ENCODE peak calls at places on chromosome 1, in ten cellular contexts. H is pancreas, G is fibroblast of lung, M is colonic mucosa, P is adrenal gland, Y is A549, R is hepatocyte, S is ascending aorta, B is body of pancreas, F is PC-9. V is an unnamed sample.
A peak's percentile ranks its signal among the peaks of the same experiment; 100 is the strongest.

GRCh38 chr1:107358611-107359342 is 217.9 kb downstream of the NTNG1 start:
- DNase-seq in H (no peak), G (peak; percentile 14), M (no peak), P (no peak), Y (no peak), R (no peak), S (no peak), B (no peak), F (no peak), V (no peak)

GRCh38 chr1:24203404-24203803 is 16.3 kb upstream of the IFNLR1 start:
- DNase-seq in H (no peak), G (no peak), M (no peak), P (no peak), Y (no peak), R (no peak), S (no peak), B (no peak), F (peak; percentile 90), V (no peak)

GRCh38 chr1:209207701-209208286 is 375.7 kb upstream of the CAMK1G start:
- DNase-seq in H (peak; percentile 80), G (peak; percentile 69), M (peak; percentile 47), P (peak; percentile 83), Y (peak; percentile 45), R (peak; percentile 87), S (peak; percentile 78), B (peak; percentile 65), F (peak; percentile 47), V (no peak)

GRCh38 chr1:78722521-78722920 is 72.9 kb downstream of the IFI44 start:
- DNase-seq in H (no peak), G (peak; percentile 25), M (no peak), P (no peak), Y (no peak), R (no peak), S (no peak), B (no peak), F (no peak), V (no peak)

GRCh38 chr1:41171266-41171874 is 70.7 kb downstream of the SCMH1 start:
- DNase-seq in H (no peak), G (no peak), M (no peak), P (no peak), Y (no peak), R (no peak), S (no peak), B (no peak), F (no peak), V (no peak)

GRCh38 chr1:164740021-164740526 is 181.1 kb downstream of the PBX1 start:
- DNase-seq in H (no peak), G (no peak), M (no peak), P (no peak), Y (no peak), R (no peak), S (no peak), B (no peak), F (no peak), V (no peak)

GRCh38 chr1:23417570-23417969 is 7.0 kb downstream of the TCEA3 start:
- DNase-seq in H (peak; percentile 81), G (no peak), M (peak; percentile 46), P (peak; percentile 88), Y (no peak), R (peak; percentile 62), S (no peak), B (peak; percentile 87), F (no peak), V (no peak)

GRCh38 chr1:206074839-206075238 is 21.9 kb downstream of the RHEX start:
- DNase-seq in H (no peak), G (no peak), M (no peak), P (no peak), Y (no peak), R (no peak), S (no peak), B (no peak), F (no peak), V (no peak)

GRCh38 chr1:22880174-22880601 is 92.5 kb downstream of the LACTBL1 start:
- DNase-seq in H (no peak), G (peak; percentile 69), M (no peak), P (no peak), Y (no peak), R (no peak), S (no peak), B (no peak), F (peak; percentile 5), V (no peak)

GRCh38 chr1:182446033-182446669 is 3.8 kb upstream of the RGSL1 start:
- DNase-seq in H (no peak), G (peak; percentile 14), M (peak; percentile 48), P (peak; percentile 53), Y (peak; percentile 53), R (peak; percentile 54), S (no peak), B (peak; percentile 24), F (peak; percentile 9), V (peak; percentile 31)

GRCh38 chr1:27621067-27621920 is 13.7 kb downstream of the FGR start:
- DNase-seq in H (no peak), G (peak; percentile 53), M (no peak), P (peak; percentile 80), Y (no peak), R (no peak), S (no peak), B (peak; percentile 54), F (no peak), V (no peak)

GRCh38 chr1:227265891-227266290 is 52.4 kb downstream of the CDC42BPA start:
- DNase-seq in H (no peak), G (no peak), M (no peak), P (no peak), Y (no peak), R (no peak), S (no peak), B (no peak), F (no peak), V (no peak)
- H3K4me1 ChIP-seq in H (peaks cover 10% of the 10 kb centered on the region), G (no peaks in the 10 kb centered on the region), M (no peaks in the 10 kb centered on the region), P (peaks cover 10% of the 10 kb centered on the region), Y (peaks cover 39% of the 10 kb centered on the region), R (no peaks in the 10 kb centered on the region), S (no peaks in the 10 kb centered on the region), B (peaks cover 8% of the 10 kb centered on the region), F (peaks cover 10% of the 10 kb centered on the region), V (no peaks in the 10 kb centered on the region)

DNA sequence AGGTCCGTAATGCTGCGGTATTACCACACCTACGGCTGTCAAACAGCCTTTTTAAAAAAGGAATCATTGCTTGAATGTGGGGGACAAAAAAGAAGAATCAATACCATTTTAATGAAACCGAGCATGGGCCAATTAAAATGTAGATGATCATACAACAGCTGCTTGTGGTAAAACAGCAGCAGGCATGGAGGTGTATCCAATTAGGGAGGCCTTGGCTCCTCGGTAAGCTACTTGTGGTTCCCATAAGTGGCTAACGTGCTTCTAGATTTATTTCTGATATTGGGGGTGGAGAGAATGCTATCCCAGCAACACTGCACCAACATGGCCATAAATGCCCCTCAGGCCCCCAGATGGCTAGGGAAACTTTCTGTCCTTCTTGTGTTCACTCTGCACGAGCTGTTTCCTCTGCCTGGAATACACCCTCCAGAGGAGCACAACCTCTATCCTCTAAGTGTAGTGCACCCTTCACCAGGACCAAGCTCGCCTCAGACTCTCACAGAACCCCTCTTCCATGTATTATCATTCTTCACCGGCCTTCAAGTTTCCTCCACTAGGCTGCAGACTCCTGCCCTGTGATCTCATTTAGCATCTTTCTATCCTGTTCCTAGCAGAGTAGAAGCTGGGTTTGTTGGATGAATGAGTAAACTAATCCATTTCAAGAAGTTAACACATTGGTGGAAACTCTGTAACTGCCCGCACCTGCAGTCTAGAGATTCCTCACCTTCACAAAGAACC is 1.6 kb downstream of the PTPN14 start:
- DNase-seq in H (no peak), G (peak; percentile 60), M (no peak), P (no peak), Y (peak; percentile 39), R (peak; percentile 55), S (no peak), B (no peak), F (no peak), V (no peak)
- H3K27ac ChIP-seq in H (no peak overlapping the region), G (no peak overlapping the region), M (no peak overlapping the region), P (peak overlapping the region; percentile 83), Y (peak overlapping the region; percentile 97), R (peak overlapping the region; percentile 99), S (no peak overlapping the region), B (peak overlapping the region; percentile 99), F (peak overlapping the region; percentile 97), V (peak overlapping the region; percentile 91)

GRCh38 chr1:54519709-54520108 is 28.3 kb upstream of the ACOT11 start:
- DNase-seq in H (no peak), G (no peak), M (no peak), P (no peak), Y (no peak), R (no peak), S (no peak), B (peak; percentile 22), F (no peak), V (no peak)
- TF ChIP-seq CTCF in H (no peak), G (no peak), M (peak; percentile 27), P (no peak), Y (no peak), R (peak; percentile 13), S (no peak), B (no peak), F (peak; percentile 18), V (peak; percentile 18)

GRCh38 chr1:10540277-10541005 is 65.7 kb downstream of the PEX14 start:
- DNase-seq in H (no peak), G (peak; percentile 79), M (no peak), P (peak; percentile 80), Y (no peak), R (no peak), S (no peak), B (no peak), F (no peak), V (no peak)
- H3K4me1 ChIP-seq in H (no peaks in the 10 kb centered on the region), G (no peaks in the 10 kb centered on the region), M (no peaks in the 10 kb centered on the region), P (peaks cover 37% of the 10 kb centered on the region), Y (no peaks in the 10 kb centered on the region), R (no peaks in the 10 kb centered on the region), S (no peaks in the 10 kb centered on the region), B (no peaks in the 10 kb centered on the region), F (no peaks in the 10 kb centered on the region), V (peaks cover 6% of the 10 kb centered on the region)